ENCODE peak calls at places on chromosomes 2 and 18, in seven cellular contexts. K is stimulated activated naive CD8-positive, alpha-beta T cell treated with anti-CD3 and anti-CD28 coated beads, Interleukin-15, amount 100 ng/mL, for 72 hours; L is stimulated activated CD4-positive, alpha-beta T cell treated with anti-CD3 and anti-CD28 coated beads, TNF-alpha, amount 100 ng/mL, for 48 hours; O is activated CD4-positive, alpha-beta T cell treated with anti-CD3 and anti-CD28 coated beads, Interleukin-2, amount 10 ng/mL, durations not matched to agents 7 days and 5 days; G is activated gamma-delta T cell treated with anti-CD3 and anti-CD28 coated beads, Interleukin-2, amount 50 U/mL, for 16 hours; S is NCI-H1417 treated with DMSO at 0.1 percent for 48 hours; H is ureter. Z is an unnamed sample.

GRCh38 chr2:156589381-156590079 is 153.4 kb downstream of the GPD2 start:
- DNase-seq in K (no peak), L (no peak), O (peak; percentile 35), G (no peak), S (no peak), H (no peak), Z (no peak)

GRCh38 chr2:236402016-236402784 is 138.0 kb upstream of the ASB18 start:
- DNase-seq in K (no peak), L (no peak), O (no peak), G (no peak), S (no peak), H (no peak), Z (no peak)

GRCh38 chr2:132384491-132385186 is 32.0 kb upstream of the GPR39 start:
- DNase-seq in K (no peak), L (no peak), O (no peak), G (no peak), S (no peak), H (no peak), Z (no peak)

GRCh38 chr2:74525717-74526648 is at the start of gene DQX1:
- DNase-seq in K (no peak), L (no peak), O (peak; percentile 40), G (no peak), S (no peak), H (no peak), Z (no peak)

GRCh38 chr2:15041429-15041837 is 408.9 kb downstream of the LRATD1 start:
- DNase-seq in K (no peak), L (no peak), O (no peak), G (no peak), S (no peak), H (no peak), Z (peak; percentile 40)

GRCh38 chr2:38933653-38934052 is 44.0 kb downstream of the ARHGEF33 start:
- DNase-seq in K (no peak), L (no peak), O (no peak), G (no peak), S (no peak), H (no peak), Z (no peak)

GRCh38 chr18:55000529-55000928 is 41.3 kb upstream of the CCDC68 start:
- DNase-seq in K (no peak), L (no peak), O (no peak), G (no peak), S (no peak), H (no peak), Z (no peak)

GRCh38 chr2:174691203-174691779 is 73.0 kb downstream of the CHRNA1 start:
- DNase-seq in K (no peak), L (no peak), O (no peak), G (no peak), S (no peak), H (no peak), Z (no peak)

GRCh38 chr2:223093436-223093839 is 41.4 kb downstream of the KCNE4 start:
- DNase-seq in K (no peak), L (no peak), O (no peak), G (no peak), S (no peak), H (no peak), Z (peak; percentile 59)

GRCh38 chr2:197248623-197249022 is 62.0 kb downstream of the ANKRD44 start:
- DNase-seq in K (peak; percentile 45), L (no peak), O (peak; percentile 40), G (no peak), S (no peak), H (no peak), Z (no peak)

GRCh38 chr2:51789908-51790307 is 758.0 kb upstream of the NRXN1 start:
- DNase-seq in K (no peak), L (no peak), O (no peak), G (no peak), S (no peak), H (no peak), Z (no peak)

GRCh38 chr2:38671303-38671702 is 5.4 kb downstream of the GALM start:
- DNase-seq in K (no peak), L (no peak), O (no peak), G (no peak), S (no peak), H (no peak), Z (no peak)

GRCh38 chr2:18540872-18541271 is 19.6 kb downstream of the RDH14 start:
- DNase-seq in K (no peak), L (no peak), O (no peak), G (no peak), S (no peak), H (no peak), Z (no peak)

GRCh38 chr2:225614915-225615314 is 215.4 kb downstream of the NYAP2 start:
- DNase-seq in K (no peak), L (no peak), O (no peak), G (no peak), S (no peak), H (no peak), Z (no peak)

GRCh38 chr2:61537590-61538178 is 472 bp downstream of the XPO1 start:
- DNase-seq in K (no peak), L (peak; percentile 8), O (no peak), G (no peak), S (no peak), H (no peak), Z (no peak)

GRCh38 chr2:66547113-66547512 is 112.2 kb downstream of the MEIS1 start:
- DNase-seq in K (no peak), L (no peak), O (no peak), G (no peak), S (no peak), H (no peak), Z (no peak)

GRCh38 chr2:31397099-31397498 is 17.4 kb downstream of the XDH start:
- DNase-seq in K (no peak), L (no peak), O (no peak), G (no peak), S (peak; percentile 75), H (no peak), Z (no peak)

GRCh38 chr2:38709515-38710194 is 41.5 kb downstream of the SRSF7 start:
- DNase-seq in K (peak; percentile 49), L (no peak), O (peak; percentile 64), G (peak; percentile 10), S (no peak), H (no peak), Z (no peak)

GRCh38 chr18:37322497-37323035 is 243.0 kb downstream of the CELF4 start:
- DNase-seq in K (peak; percentile 16), L (peak; percentile 22), O (peak; percentile 12), G (no peak), S (no peak), H (no peak), Z (peak; percentile 39)

GRCh38 chr2:196173505-196173904 is 2.1 kb upstream of the STK17B start:
- DNase-seq in K (no peak), L (no peak), O (no peak), G (no peak), S (no peak), H (no peak), Z (no peak)

GRCh38 chr2:53569957-53570727 is 197.5 kb upstream of the CHAC2 start:
- DNase-seq in K (no peak), L (no peak), O (no peak), G (no peak), S (no peak), H (no peak), Z (no peak)

GRCh38 chr2:10331033-10331701 is 28.5 kb downstream of the HPCAL1 start:
- DNase-seq in K (peak; percentile 79), L (peak; percentile 82), O (peak; percentile 77), G (peak; percentile 59), S (no peak), H (no peak), Z (peak; percentile 78)

GRCh38 chr2:41326801-41327200 is 721.0 kb upstream of the PKDCC start:
- DNase-seq in K (no peak), L (no peak), O (no peak), G (no peak), S (no peak), H (no peak), Z (no peak)

GRCh38 chr2:57373530-57373929 is 673.1 kb upstream of the VRK2 start:
- DNase-seq in K (no peak), L (no peak), O (no peak), G (no peak), S (no peak), H (no peak), Z (no peak)

GRCh38 chr18:50853863-50854271 is 25.1 kb upstream of the ME2 start:
- DNase-seq in K (no peak), L (no peak), O (no peak), G (no peak), S (no peak), H (no peak), Z (no peak)

GRCh38 chr2:195545811-195546210 is 111.2 kb upstream of the SLC39A10 start:
- DNase-seq in K (no peak), L (no peak), O (no peak), G (no peak), S (no peak), H (no peak), Z (no peak)

GRCh38 chr2:46200100-46200690 is 97.0 kb upstream of the EPAS1 start:
- DNase-seq in K (no peak), L (no peak), O (no peak), G (no peak), S (no peak), H (no peak), Z (no peak)

GRCh38 chr2:72222829-72223564 is 75.3 kb upstream of the CYP26B1 start:
- DNase-seq in K (no peak), L (no peak), O (no peak), G (no peak), S (no peak), H (no peak), Z (no peak)

GRCh38 chr2:190547914-190548313 is 13.4 kb upstream of the NEMP2 start:
- DNase-seq in K (no peak), L (no peak), O (no peak), G (no peak), S (no peak), H (no peak), Z (no peak)

GRCh38 chr2:222733846-222734689 is 62.6 kb downstream of the MOGAT1 start:
- DNase-seq in K (no peak), L (no peak), O (no peak), G (no peak), S (no peak), H (no peak), Z (no peak)

GRCh38 chr2:208373460-208374089 is 33.0 kb upstream of the PTH2R start:
- DNase-seq in K (no peak), L (no peak), O (peak; percentile 33), G (no peak), S (peak; percentile 40), H (peak; percentile 51), Z (no peak)

GRCh38 chr2:215729985-215730620 is 283.2 kb downstream of the MREG start:
- DNase-seq in K (no peak), L (no peak), O (no peak), G (no peak), S (no peak), H (no peak), Z (no peak)

Z was measured in heart left ventricle.